ENCODE peak calls at places on chromosomes 7 and 10, in four cellular contexts. X is activated T-helper 1 cell treated with anti-CD3 and anti-CD28 coated beads, Interleukin-12 subunit alpha, Interleukin-12 subunit beta, Interleukin-2, Interleukin-4 antibody, amounts not matched to agents 30 ng/mL and 10 ng/mL and 1 ng/mL, durations not matched to agents 14 hours and 24 hours and 36 hours; D is epithelial cell of esophagus; J is A549. S is an unnamed sample.

GRCh38 chr7:102153586-102153948 is 133.1 kb upstream of the SH2B2 start:
- DNase-seq in J (no peak), D (no peak), X (no peak), S (no peak)

GRCh38 chr10:84352251-84352842 is 24.0 kb downstream of the CCSER2 start:
- DNase-seq in D (peak), X (peak), J (peak), S (peak)

GRCh38 chr7:99997545-99998137 is 17.8 kb upstream of the ZKSCAN1 start:
- DNase-seq in D (peak), J (no peak), X (peak), S (no peak)

GRCh38 chr7:50448823-50449222 is 1.3 kb downstream of the FIGNL1 start:
- DNase-seq in D (no peak), X (no peak), J (no peak), S (no peak)

GRCh38 chr7:151503902-151504714 is 15.6 kb downstream of the RHEB start:
- DNase-seq in J (peak), D (peak), X (no peak), S (no peak)

GRCh38 chr10:4982764-4983226 is 19.6 kb downstream of the AKR1C1 start:
- DNase-seq in X (no peak), D (peak), J (peak), S (no peak)

GRCh38 chr10:4303045-4303444 is 518.0 kb upstream of the KLF6 start:
- DNase-seq in D (peak), J (peak), X (no peak), S (no peak)

GRCh38 chr10:3476640-3477448 is 304.3 kb upstream of the PITRM1 start:
- DNase-seq in X (no peak), J (no peak), D (no peak), S (no peak)

GRCh38 chr7:157432541-157432956 is 95.7 kb downstream of the DNAJB6 start:
- DNase-seq in J (peak), X (no peak), D (peak), S (peak)

GRCh38 chr10:28841625-28842024 is 164.3 kb downstream of the BAMBI start:
- DNase-seq in X (no peak), D (no peak), J (peak), S (no peak)

GRCh38 chr10:43648083-43648391 is 644 bp downstream of the ZNF32 start:
- DNase-seq in X (no peak), D (no peak), J (no peak), S (no peak)

GRCh38 chr10:71236822-71237682 is 24.7 kb downstream of the UNC5B start:
- DNase-seq in X (no peak), D (no peak), J (no peak), S (no peak)

GRCh38 chr7:22586806-22587180 is 86.8 kb upstream of the STEAP1B start:
- DNase-seq in J (peak), D (peak), X (no peak), S (no peak)

GRCh38 chr10:119310807-119311206 is 103.4 kb downstream of the GRK5 start:
- DNase-seq in J (no peak), D (no peak), X (no peak), S (no peak)